ENCODE peak calls at places on chromosomes 2 and 18, in five cellular contexts. L, G, A, R and Y are unnamed samples.

GRCh38 chr2:101887328-101887727 is 104.4 kb upstream of the IL1R2 start:
- DNase-seq in G (no peak), R (no peak), A (no peak), L (no peak), Y (no peak)

GRCh38 chr2:39385172-39385571 is 51.9 kb downstream of the MAP4K3 start:
- DNase-seq in R (no peak), G (no peak), A (no peak), L (no peak), Y (peak)

GRCh38 chr2:165155152-165155551 is 48.7 kb downstream of the SCN3A start:
- DNase-seq in G (no peak), R (no peak), A (no peak), L (no peak), Y (no peak)

GRCh38 chr2:170930132-170931109 is 1.4 kb downstream of the GORASP2 start:
- DNase-seq in G (no peak), R (peak), L (no peak), A (peak), Y (peak)

GRCh38 chr2:209579236-209579749 is 155.4 kb downstream of the MAP2 start:
- DNase-seq in L (no peak), G (no peak), A (peak), R (peak), Y (no peak)

GRCh38 chr2:175227382-175227781 is 45.9 kb upstream of the ATP5MC3 start:
- DNase-seq in R (no peak), L (no peak), G (no peak), A (peak), Y (no peak)

GRCh38 chr2:72887032-72887835 is at the start of gene SPR:
- DNase-seq in R (peak), L (peak), A (peak), G (no peak), Y (peak)

GRCh38 chr18:61697306-61697909 is 195.4 kb downstream of the RNF152 start:
- DNase-seq in R (no peak), L (no peak), A (no peak), G (no peak), Y (no peak)

GRCh38 chr2:42297322-42297936 is 63.6 kb downstream of the COX7A2L start:
- DNase-seq in A (no peak), L (no peak), G (no peak), R (no peak), Y (no peak)

GRCh38 chr18:45774065-45774521 is 50.1 kb downstream of the SLC14A1 start:
- DNase-seq in L (no peak), A (peak), G (no peak), R (no peak), Y (no peak)

GRCh38 chr2:181138816-181139215 is 158.4 kb downstream of the UBE2E3 start:
- DNase-seq in G (no peak), A (peak), L (no peak), R (no peak), Y (peak)

GRCh38 chr2:85112906-85113625 is 20.1 kb upstream of the TCF7L1 start:
- DNase-seq in L (no peak), G (no peak), A (no peak), R (no peak), Y (no peak)

GRCh38 chr2:240997856-240998705 is at the start of gene SNED1:
- DNase-seq in R (peak), L (peak), A (peak), G (peak), Y (peak)

GRCh38 chr18:58674863-58675472 is 3.7 kb downstream of the MALT1 start:
- DNase-seq in G (no peak), R (no peak), L (no peak), A (peak), Y (no peak)

GRCh38 chr2:37832590-37833197 is 92.4 kb upstream of the RMDN2 start:
- DNase-seq in G (peak), L (peak), A (peak), R (peak), Y (peak)

GRCh38 chr2:159904565-159905281 is 106.7 kb upstream of the CD302 start:
- DNase-seq in R (peak), G (peak), L (peak), A (peak), Y (no peak)

GRCh38 chr18:48896326-48896874 is 54.4 kb downstream of the SMAD7 start:
- DNase-seq in L (no peak), R (no peak), A (no peak), G (no peak), Y (no peak)

GRCh38 chr2:30670453-30670852 is 136.8 kb downstream of the CAPN13 start:
- DNase-seq in R (peak), A (no peak), G (no peak), L (no peak), Y (no peak)

GRCh38 chr18:76592981-76593381 is 97.9 kb upstream of the ZNF516 start:
- DNase-seq in G (peak), R (peak), L (no peak), A (peak), Y (no peak)

GRCh38 chr18:5546660-5547059 is 2.9 kb upstream of the EPB41L3 start:
- DNase-seq in L (no peak), R (peak), G (no peak), A (peak), Y (peak)

GRCh38 chr2:127641846-127642510 is 4.0 kb upstream of the GPR17 start:
- DNase-seq in L (no peak), R (no peak), G (no peak), A (no peak), Y (no peak)

GRCh38 chr18:49111191-49111988 is 160.6 kb upstream of the SMAD7 start:
- DNase-seq in G (no peak), R (no peak), L (no peak), A (peak), Y (peak)

GRCh38 chr2:120596990-120597594 is 138.6 kb upstream of the GLI2 start:
- DNase-seq in G (no peak), A (peak), L (peak), R (no peak), Y (peak)

GRCh38 chr18:49565656-49566055 is 3.8 kb downstream of the LIPG start:
- DNase-seq in A (peak), G (no peak), R (no peak), L (no peak), Y (no peak)

GRCh38 chr2:201175971-201176570 is 6.9 kb upstream of the CASP10 start:
- DNase-seq in L (peak), R (no peak), G (no peak), A (no peak), Y (no peak)

GRCh38 chr2:206396216-206396615 is 47.1 kb upstream of the ADAM23 start:
- DNase-seq in R (peak), G (no peak), A (no peak), L (no peak), Y (no peak)

DNA sequence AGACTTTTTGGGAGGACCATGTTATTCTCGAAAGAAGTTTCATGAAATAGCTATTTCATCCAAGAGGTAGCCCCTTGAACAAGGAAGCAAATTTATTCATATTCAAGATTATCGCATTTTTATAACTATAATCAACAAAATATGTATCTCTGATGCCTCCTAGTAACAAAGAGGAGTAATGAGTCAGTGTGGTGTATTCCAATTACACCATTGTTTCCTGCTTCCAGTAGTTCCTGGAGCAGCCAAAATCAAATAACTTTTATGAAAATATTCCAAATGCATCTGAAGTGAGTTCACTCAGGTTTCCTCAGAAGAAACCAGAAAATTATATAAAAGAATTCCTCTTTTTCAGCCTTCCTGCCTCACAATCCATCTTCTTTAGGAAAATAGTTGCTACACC is 43.0 kb downstream of the ANKRD36B start:
- DNase-seq in L (no peak), R (no peak), A (peak), G (no peak), Y (no peak)
- TF ChIP-seq CTCF in L (no peak), R (no peak), A (no peak), G (no peak), Y (no peak)

GRCh38 chr2:10781746-10782145 is 30.8 kb downstream of the PDIA6 start:
- DNase-seq in R (no peak), A (no peak), L (no peak), G (no peak), Y (no peak)

GRCh38 chr2:10778724-10779115 is 33.9 kb downstream of the PDIA6 start:
- DNase-seq in R (no peak), L (no peak), A (no peak), G (no peak), Y (no peak)

GRCh38 chr2:10780491-10780820 is 32.1 kb downstream of the PDIA6 start:
- DNase-seq in G (no peak), R (no peak), L (no peak), A (no peak), Y (no peak)

GRCh38 chr2:10777842-10778723 is 34.5 kb downstream of the PDIA6 start:
- DNase-seq in R (no peak), G (no peak), A (no peak), L (no peak), Y (no peak)

DNA sequence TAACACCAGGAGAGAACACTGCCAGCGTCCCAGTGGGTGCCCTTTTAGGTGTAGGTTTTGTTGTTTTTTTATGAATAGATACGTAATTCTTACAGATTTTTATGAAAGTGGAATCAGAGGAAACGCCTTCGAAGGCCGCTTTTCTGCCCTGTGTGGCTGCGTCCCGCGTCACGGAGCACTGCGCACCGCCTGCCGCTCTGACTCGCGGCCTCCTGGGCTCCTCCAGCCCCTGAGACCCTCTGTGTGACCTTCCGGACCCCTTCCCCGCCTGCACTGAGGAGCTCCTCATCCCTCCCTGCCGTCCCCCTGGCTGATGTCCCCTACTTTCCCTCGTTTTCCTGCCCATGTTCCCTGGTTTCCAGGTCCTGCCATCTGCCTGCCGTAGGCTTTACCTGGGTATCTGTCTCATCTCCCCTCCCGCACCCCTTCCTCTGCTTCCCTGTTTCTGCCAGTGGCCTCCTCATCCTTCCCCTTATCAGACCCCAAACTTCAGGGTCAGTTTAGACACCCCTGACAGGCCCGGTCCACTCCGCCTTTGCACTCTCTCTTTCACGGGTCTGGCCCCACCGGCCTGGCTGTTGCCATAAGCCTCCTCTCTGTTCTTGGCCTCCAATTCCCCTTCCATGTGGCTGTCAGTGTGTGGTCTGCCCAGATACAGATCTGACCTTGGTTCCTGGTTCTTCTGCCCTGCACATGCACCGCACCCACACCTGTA is 32.7 kb downstream of the PDIA6 start:
- DNase-seq in G (no peak), R (no peak), L (no peak), A (no peak), Y (no peak)
- TF ChIP-seq CTCF in G (no peak), R (no peak), L (no peak), A (no peak), Y (no peak)

GRCh38 chr2:21228041-21228895 is 104.5 kb downstream of the TDRD15 start:
- DNase-seq in A (no peak), L (no peak), R (peak), G (no peak), Y (no peak)
- TF ChIP-seq CTCF in A (no peak), L (no peak), R (no peak), G (peak), Y (no peak)

DNA sequence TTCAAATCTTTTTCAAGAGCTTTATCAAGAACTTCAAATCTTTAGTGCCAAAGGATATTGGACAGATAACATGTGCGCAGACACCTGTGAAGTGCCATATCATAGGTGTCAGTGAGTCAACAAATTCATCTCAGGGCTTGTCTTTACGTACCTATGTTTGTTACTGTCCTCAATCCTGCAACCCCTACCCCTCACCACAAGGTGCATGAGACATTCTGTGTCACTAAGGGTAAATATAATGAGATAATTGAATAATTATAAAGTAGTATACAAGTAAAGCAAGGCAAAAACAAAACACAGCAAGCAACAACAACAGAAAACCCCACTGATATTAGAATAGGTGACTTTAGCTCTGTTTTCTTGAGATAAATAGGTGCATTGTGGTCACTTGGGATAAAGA is 1495.8 kb upstream of the TMEFF2 start:
- DNase-seq in R (no peak), A (no peak), L (no peak), G (no peak), Y (no peak)
- TF ChIP-seq CTCF in R (no peak), A (no peak), L (no peak), G (peak), Y (no peak)

GRCh38 chr2:49255325-49256023 is 101.2 kb upstream of the FSHR start:
- DNase-seq in R (no peak), G (no peak), L (no peak), A (peak), Y (no peak)
- TF ChIP-seq CTCF in R (no peak), G (peak), L (peak), A (peak), Y (peak)